ENCODE peak calls at places on chromosomes 4 and X, in six cellular contexts. E is endothelial cell, Y is epithelial cell of esophagus, N is astrocyte, Z is fibroblast of pulmonary artery, C is colonic mucosa. F is an unnamed sample.

GRCh38 chr4:184028571-184028996 is 123.5 kb downstream of the STOX2 start:
- DNase-seq in E (no peak), Y (no peak), N (no peak), Z (no peak), C (no peak), F (no peak)

GRCh38 chr4:78610546-78611214 is 59.1 kb downstream of the ANXA3 start:
- DNase-seq in E (no peak), Y (no peak), N (peak; percentile 60), Z (peak; percentile 48), C (no peak), F (no peak)

GRCh38 chr4:8162625-8163024 is 4.0 kb upstream of the ABLIM2 start:
- DNase-seq in E (no peak), Y (peak; percentile 33), N (no peak), Z (no peak), C (no peak), F (no peak)

GRCh38 chr4:95018845-95019244 is 261.1 kb downstream of the BMPR1B start:
- DNase-seq in E (no peak), Y (no peak), N (no peak), Z (no peak), C (no peak), F (no peak)

GRCh38 chr4:145823743-145824142 is 114.9 kb downstream of the ZNF827 start:
- DNase-seq in E (no peak), Y (no peak), N (no peak), Z (no peak), C (no peak), F (no peak)

GRCh38 chr4:8534129-8534528 is 46.1 kb upstream of the GPR78 start:
- DNase-seq in E (no peak), Y (peak; percentile 91), N (peak; percentile 58), Z (peak; percentile 18), C (peak; percentile 54), F (peak; percentile 70)

GRCh38 chr4:71685975-71686374 is 97.9 kb downstream of the GC start:
- DNase-seq in E (no peak), Y (no peak), N (no peak), Z (no peak), C (no peak), F (no peak)

GRCh38 chrX:30504309-30504708 is 73.3 kb downstream of the TASL start:
- DNase-seq in E (no peak), Y (peak; percentile 27), N (peak; percentile 22), Z (peak; percentile 60), C (no peak), F (peak; percentile 24)

GRCh38 chrX:151984891-151985290 is 10.4 kb upstream of the GABRE start:
- DNase-seq in E (no peak), Y (peak; percentile 52), N (no peak), Z (no peak), C (no peak), F (no peak)

GRCh38 chr4:172009461-172009860 is 196.3 kb downstream of the GALNTL6 start:
- DNase-seq in E (no peak), Y (no peak), N (peak; percentile 11), Z (no peak), C (no peak), F (no peak)

GRCh38 chr4:33226133-33226532 is 2506.0 kb downstream of the PCDH7 start:
- DNase-seq in E (no peak), Y (no peak), N (no peak), Z (no peak), C (no peak), F (no peak)

GRCh38 chrX:73922856-73923429 is 359.9 kb downstream of the CHIC1 start:
- DNase-seq in E (no peak), Y (peak; percentile 52), N (peak; percentile 26), Z (peak; percentile 37), C (no peak), F (no peak)

GRCh38 chr4:79134767-79135166 is 191.1 kb downstream of the NAA11 start:
- DNase-seq in E (no peak), Y (no peak), N (no peak), Z (no peak), C (no peak), F (no peak)

GRCh38 chr4:70531981-70532380 is 13.6 kb downstream of the AMTN start:
- DNase-seq in E (no peak), Y (no peak), N (no peak), Z (no peak), C (no peak), F (no peak)

GRCh38 chrX:874061-874460 is 243.5 kb downstream of the SHOX start:
- DNase-seq in E (no peak), Y (no peak), N (no peak), Z (no peak), C (no peak), F (no peak)

GRCh38 chr4:82799006-82799881 is 648 bp upstream of the SCD5 start:
- DNase-seq in E (no peak), Y (no peak), N (no peak), Z (no peak), C (no peak), F (peak; percentile 48)

GRCh38 chrX:21493226-21493850 is 119.1 kb downstream of the CNKSR2 start:
- DNase-seq in E (no peak), Y (no peak), N (peak; percentile 57), Z (peak; percentile 17), C (no peak), F (no peak)

GRCh38 chr4:150722908-150723362 is 141.0 kb downstream of the MAB21L2 start:
- DNase-seq in E (no peak), Y (peak; percentile 80), N (no peak), Z (peak; percentile 85), C (peak; percentile 91), F (no peak)

GRCh38 chrX:86407371-86407770 is 259.1 kb downstream of the DACH2 start:
- DNase-seq in E (no peak), Y (no peak), N (no peak), Z (no peak), C (no peak), F (no peak)

GRCh38 chrX:68146054-68146453 is 287.2 kb downstream of the OPHN1 start:
- DNase-seq in E (no peak), Y (peak; percentile 58), N (peak; percentile 31), Z (peak; percentile 67), C (no peak), F (no peak)

GRCh38 chrX:53824686-53825085 is 138.2 kb upstream of the HUWE1 start:
- DNase-seq in E (no peak), Y (peak; percentile 0), N (no peak), Z (no peak), C (no peak), F (no peak)

GRCh38 chr4:128320656-128321055 is 33.0 kb upstream of the PGRMC2 start:
- DNase-seq in E (no peak), Y (no peak), N (no peak), Z (no peak), C (no peak), F (no peak)

GRCh38 chrX:109312757-109313156 is 169.1 kb downstream of the GUCY2F start:
- DNase-seq in E (no peak), Y (peak; percentile 6), N (no peak), Z (peak; percentile 5), C (no peak), F (no peak)

GRCh38 chr4:151302432-151302831 is 23.0 kb downstream of the SH3D19 start:
- DNase-seq in E (no peak), Y (no peak), N (peak; percentile 94), Z (peak; percentile 48), C (no peak), F (no peak)

DNA sequence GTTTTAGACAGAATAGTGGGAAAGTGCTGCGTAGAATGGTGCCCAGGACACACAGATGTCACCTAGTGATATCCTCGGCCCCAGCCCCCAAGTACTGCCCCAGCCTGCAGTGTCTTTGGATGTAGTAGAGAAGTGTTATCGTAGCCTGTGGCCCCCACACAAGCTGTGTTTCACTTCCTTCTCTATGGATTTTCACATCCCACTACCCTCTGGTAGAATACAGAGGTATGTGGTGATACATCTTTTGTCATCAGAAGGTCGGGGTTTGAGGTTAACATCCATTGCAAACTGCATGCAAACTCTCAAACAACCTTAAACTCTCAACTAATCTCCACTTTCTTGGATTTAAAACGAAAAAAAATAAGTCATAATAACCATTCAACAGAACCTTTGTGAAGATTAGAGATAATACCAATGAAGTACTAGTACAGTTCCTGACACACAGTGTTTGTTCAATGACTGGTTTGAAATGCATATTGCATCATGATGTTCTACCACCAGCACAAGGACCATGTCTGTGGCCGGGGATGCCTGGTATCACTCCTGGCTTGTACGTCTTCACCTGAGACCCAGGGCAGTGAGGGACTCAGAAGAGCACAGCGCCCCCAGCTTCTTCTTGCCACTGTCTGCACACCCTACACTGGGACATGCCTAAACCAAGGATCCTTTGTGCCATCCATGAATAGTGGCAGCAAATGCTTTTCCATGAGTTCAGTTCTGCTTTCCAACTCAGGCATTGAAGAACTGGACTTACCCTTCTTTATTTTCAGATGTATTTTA is 267.3 kb downstream of the DCTD start:
- DNase-seq in E (no peak), Y (no peak), N (peak; percentile 51), Z (no peak), C (no peak), F (no peak)
- TF ChIP-seq CTCF in E (no peak), Y (no peak), N (no peak), Z (no peak), C (no peak), F (no peak)

GRCh38 chrX:25925956-25926355 is 212.2 kb upstream of the MAGEB18 start:
- DNase-seq in E (no peak), Y (no peak), N (peak; percentile 5), Z (peak; percentile 32), C (no peak), F (no peak)
- TF ChIP-seq CTCF in E (no peak), Y (no peak), N (no peak), Z (no peak), C (no peak), F (no peak)

DNA sequence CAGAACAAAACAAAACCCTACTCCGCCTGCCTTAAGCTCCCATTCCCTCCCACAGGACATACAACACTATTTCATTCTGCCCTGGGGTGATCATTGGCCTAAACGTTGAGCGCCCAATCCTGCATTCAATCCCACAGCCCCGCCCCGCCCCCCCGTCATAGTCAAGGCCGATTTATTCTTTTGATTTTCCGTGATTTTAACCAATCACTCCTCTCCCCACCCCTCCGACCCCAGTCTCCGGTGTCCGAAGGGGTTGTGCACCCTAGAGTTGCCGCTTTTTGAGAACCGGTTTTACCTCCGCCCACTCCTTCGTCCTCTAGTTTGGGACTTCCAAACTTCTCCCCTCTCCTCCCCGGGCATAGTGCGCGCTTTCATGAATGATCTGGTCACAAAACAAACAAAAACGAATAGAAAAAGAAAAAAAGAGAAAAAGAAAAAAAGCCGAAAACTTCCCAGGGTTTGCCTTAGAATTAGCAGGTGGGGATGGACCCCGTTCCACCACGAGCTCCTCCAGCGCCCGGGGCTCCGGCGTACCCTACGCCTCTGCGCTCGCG is 446 bp upstream of the UBE2A start:
- DNase-seq in E (peak; percentile 3), Y (peak; percentile 42), N (peak; percentile 31), Z (peak; percentile 58), C (peak; percentile 37), F (peak; percentile 47)
- TF ChIP-seq CTCF in E (no peak), Y (no peak), N (no peak), Z (no peak), C (no peak), F (no peak)

GRCh38 chr4:56657818-56658217 is 23.3 kb downstream of the HOPX start:
- DNase-seq in E (no peak), Y (no peak), N (no peak), Z (no peak), C (no peak), F (no peak)

GRCh38 chr4:56655209-56655626 is 25.9 kb downstream of the HOPX start:
- DNase-seq in E (peak; percentile 29), Y (peak; percentile 39), N (peak; percentile 18), Z (peak; percentile 23), C (no peak), F (no peak)

GRCh38 chr4:56655627-56656345 is 25.3 kb downstream of the HOPX start:
- DNase-seq in E (peak; percentile 30), Y (peak; percentile 29), N (no peak), Z (no peak), C (no peak), F (peak; percentile 56)

GRCh38 chr4:56657128-56657527 is 24.0 kb downstream of the HOPX start:
- DNase-seq in E (no peak), Y (peak; percentile 86), N (no peak), Z (no peak), C (no peak), F (no peak)

GRCh38 chr4:56656346-56656643 is 24.8 kb downstream of the HOPX start:
- DNase-seq in E (peak; percentile 32), Y (peak; percentile 36), N (no peak), Z (no peak), C (no peak), F (peak; percentile 70)
- TF ChIP-seq CTCF in E (no peak), Y (peak; percentile 50), N (peak; percentile 6), Z (peak; percentile 15), C (no peak), F (peak; percentile 10)